ENCODE peak calls at places on chromosomes 16 and 17, in seven cellular contexts. One of them, this sample, is unnamed. For H3K9me3, the result is how much of the 10 kb centered on the place peaks cover.

GRCh38 chr16:30621765-30622164 is 11.6 kb upstream of the ZNF689 start:
- DNase-seq in SK-N-SH: no peak
- DNase-seq in body of pancreas: no peak
- DNase-seq in kidney: no peak
- DNase-seq in breast epithelium: no peak
- DNase-seq in right cardiac atrium: no peak
- DNase-seq in neural progenitor cell: no peak
- DNase-seq in this sample: no peak

GRCh38 chr17:55269894-55270293 is 5.1 kb downstream of the HLF start:
- DNase-seq in body of pancreas: no peak
- DNase-seq in breast epithelium: no peak
- DNase-seq in right cardiac atrium: no peak
- DNase-seq in kidney: no peak
- DNase-seq in neural progenitor cell: no peak
- DNase-seq in SK-N-SH: no peak
- DNase-seq in this sample: no peak

GRCh38 chr17:40694584-40694983 is 9.0 kb downstream of the KRT24 start:
- DNase-seq in right cardiac atrium: no peak
- DNase-seq in kidney: no peak
- DNase-seq in SK-N-SH: no peak
- DNase-seq in neural progenitor cell: no peak
- DNase-seq in breast epithelium: peak
- DNase-seq in body of pancreas: no peak
- DNase-seq in this sample: no peak

GRCh38 chr16:85761866-85762265 is 11.0 kb upstream of the C16orf74 start:
- DNase-seq in breast epithelium: no peak
- DNase-seq in SK-N-SH: no peak
- DNase-seq in kidney: no peak
- DNase-seq in neural progenitor cell: no peak
- DNase-seq in right cardiac atrium: no peak
- DNase-seq in body of pancreas: no peak
- DNase-seq in this sample: no peak

GRCh38 chr16:81523387-81524115 is 78.9 kb downstream of the CMIP start:
- DNase-seq in right cardiac atrium: no peak
- DNase-seq in SK-N-SH: no peak
- DNase-seq in breast epithelium: peak
- DNase-seq in kidney: peak
- DNase-seq in neural progenitor cell: no peak
- DNase-seq in body of pancreas: peak
- DNase-seq in this sample: no peak

GRCh38 chr16:49382916-49383315 is 9.3 kb downstream of the C16orf78 start:
- DNase-seq in neural progenitor cell: peak
- DNase-seq in SK-N-SH: no peak
- DNase-seq in kidney: no peak
- DNase-seq in body of pancreas: no peak
- DNase-seq in breast epithelium: no peak
- DNase-seq in right cardiac atrium: no peak
- DNase-seq in this sample: no peak

GRCh38 chr16:72894291-72895151 is 153.4 kb downstream of the ZFHX3 start:
- DNase-seq in body of pancreas: no peak
- DNase-seq in neural progenitor cell: peak
- DNase-seq in kidney: no peak
- DNase-seq in right cardiac atrium: peak
- DNase-seq in SK-N-SH: no peak
- DNase-seq in breast epithelium: no peak
- DNase-seq in this sample: no peak

GRCh38 chr16:49407873-49408565 is 34.4 kb downstream of the C16orf78 start:
- DNase-seq in body of pancreas: peak
- DNase-seq in kidney: peak
- DNase-seq in right cardiac atrium: peak
- DNase-seq in breast epithelium: peak
- DNase-seq in SK-N-SH: peak
- DNase-seq in neural progenitor cell: peak
- DNase-seq in this sample: peak

GRCh38 chr16:67415872-67416793 is at the start of gene ZDHHC1:
- DNase-seq in neural progenitor cell: peak
- DNase-seq in breast epithelium: peak
- DNase-seq in SK-N-SH: peak
- DNase-seq in right cardiac atrium: peak
- DNase-seq in body of pancreas: peak
- DNase-seq in kidney: peak
- DNase-seq in this sample: no peak

GRCh38 chr16:79764415-79765149 is 164.0 kb upstream of the MAF start:
- DNase-seq in body of pancreas: no peak
- DNase-seq in neural progenitor cell: no peak
- DNase-seq in SK-N-SH: no peak
- DNase-seq in kidney: no peak
- DNase-seq in right cardiac atrium: no peak
- DNase-seq in breast epithelium: no peak
- DNase-seq in this sample: no peak

GRCh38 chr17:4199818-4200402 is 56.9 kb downstream of the CYB5D2 start:
- DNase-seq in breast epithelium: no peak
- DNase-seq in neural progenitor cell: peak
- DNase-seq in SK-N-SH: peak
- DNase-seq in body of pancreas: peak
- DNase-seq in right cardiac atrium: no peak
- DNase-seq in kidney: no peak
- DNase-seq in this sample: peak

GRCh38 chr17:36512641-36513040 is 22.0 kb downstream of the MYO19 start:
- DNase-seq in right cardiac atrium: no peak
- DNase-seq in kidney: no peak
- DNase-seq in SK-N-SH: no peak
- DNase-seq in neural progenitor cell: no peak
- DNase-seq in breast epithelium: no peak
- DNase-seq in body of pancreas: no peak
- DNase-seq in this sample: no peak

GRCh38 chr17:74181341-74181740 is 22.1 kb upstream of the RPL38 start:
- DNase-seq in breast epithelium: no peak
- DNase-seq in kidney: peak
- DNase-seq in body of pancreas: no peak
- DNase-seq in right cardiac atrium: no peak
- DNase-seq in neural progenitor cell: no peak
- DNase-seq in SK-N-SH: no peak
- DNase-seq in this sample: no peak

GRCh38 chr17:61131555-61131954 is 268.1 kb upstream of the TBX2 start:
- DNase-seq in neural progenitor cell: no peak
- DNase-seq in SK-N-SH: peak
- DNase-seq in right cardiac atrium: no peak
- DNase-seq in body of pancreas: no peak
- DNase-seq in breast epithelium: no peak
- DNase-seq in kidney: no peak
- DNase-seq in this sample: no peak

GRCh38 chr17:78454346-78454745 is 75.9 kb downstream of the PGS1 start:
- DNase-seq in SK-N-SH: no peak
- DNase-seq in body of pancreas: no peak
- DNase-seq in kidney: no peak
- DNase-seq in neural progenitor cell: no peak
- DNase-seq in right cardiac atrium: no peak
- DNase-seq in breast epithelium: no peak
- DNase-seq in this sample: no peak

GRCh38 chr17:10120749-10121148 is 77.7 kb downstream of the GAS7 start:
- DNase-seq in body of pancreas: no peak
- DNase-seq in neural progenitor cell: no peak
- DNase-seq in right cardiac atrium: no peak
- DNase-seq in SK-N-SH: no peak
- DNase-seq in breast epithelium: no peak
- DNase-seq in kidney: no peak
- DNase-seq in this sample: no peak

GRCh38 chr16:50802000-50802399 is 60.1 kb downstream of the CYLD start:
- DNase-seq in kidney: no peak
- DNase-seq in body of pancreas: no peak
- DNase-seq in right cardiac atrium: peak
- DNase-seq in breast epithelium: no peak
- DNase-seq in neural progenitor cell: no peak
- DNase-seq in SK-N-SH: no peak
- DNase-seq in this sample: no peak

GRCh38 chr16:50547944-50548658 is at the start of gene NKD1:
- DNase-seq in body of pancreas: peak
- DNase-seq in SK-N-SH: peak
- DNase-seq in neural progenitor cell: peak
- DNase-seq in breast epithelium: peak
- DNase-seq in kidney: peak
- DNase-seq in right cardiac atrium: peak
- DNase-seq in this sample: peak

DNA sequence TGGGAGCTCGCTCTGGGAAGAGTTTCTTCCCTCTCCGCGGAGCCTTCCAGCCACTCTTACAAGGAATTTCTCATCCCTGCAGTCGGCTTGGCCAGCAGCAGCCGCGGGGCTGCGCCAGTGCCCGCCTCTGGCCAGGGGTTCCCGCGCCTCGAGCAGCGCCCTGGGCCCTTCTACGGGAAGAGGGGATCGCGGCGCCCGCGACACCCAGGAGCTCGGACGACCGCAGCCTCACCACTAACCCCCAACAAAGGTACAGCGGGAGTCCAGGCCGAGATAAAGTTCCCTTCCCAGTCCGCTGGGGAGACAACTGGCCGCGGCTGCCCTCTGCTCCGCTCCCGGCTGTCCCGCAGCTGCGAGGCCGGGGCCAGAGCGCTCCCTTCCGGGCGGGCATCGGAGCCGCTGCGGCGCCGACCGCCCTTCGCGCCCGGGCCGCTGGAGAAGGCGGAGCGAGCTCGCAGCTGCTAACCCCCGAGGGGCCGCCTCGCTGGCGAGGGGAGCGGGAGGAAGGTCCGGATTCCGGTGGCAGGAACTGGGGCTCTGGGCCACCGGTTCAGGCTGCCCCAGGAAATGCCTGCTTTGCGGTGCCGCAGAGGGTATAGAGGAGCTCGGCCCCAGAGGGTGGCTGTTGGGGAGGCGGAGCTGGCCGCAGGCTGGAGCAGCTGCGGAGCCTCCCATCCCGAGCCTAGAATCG is 3.6 kb upstream of the HS3ST3B1 start:
- DNase-seq in body of pancreas: peak
- DNase-seq in right cardiac atrium: peak
- DNase-seq in kidney: peak
- DNase-seq in neural progenitor cell: peak
- DNase-seq in breast epithelium: no peak
- DNase-seq in SK-N-SH: peak
- DNase-seq in this sample: no peak
- H3K4me3 ChIP-seq in body of pancreas: no peak
- H3K4me3 ChIP-seq in right cardiac atrium: peak
- H3K4me3 ChIP-seq in kidney: no peak
- H3K4me3 ChIP-seq in neural progenitor cell: peak
- H3K4me3 ChIP-seq in breast epithelium: peak
- H3K4me3 ChIP-seq in SK-N-SH: peak
- H3K4me3 ChIP-seq in this sample: no peak

DNA sequence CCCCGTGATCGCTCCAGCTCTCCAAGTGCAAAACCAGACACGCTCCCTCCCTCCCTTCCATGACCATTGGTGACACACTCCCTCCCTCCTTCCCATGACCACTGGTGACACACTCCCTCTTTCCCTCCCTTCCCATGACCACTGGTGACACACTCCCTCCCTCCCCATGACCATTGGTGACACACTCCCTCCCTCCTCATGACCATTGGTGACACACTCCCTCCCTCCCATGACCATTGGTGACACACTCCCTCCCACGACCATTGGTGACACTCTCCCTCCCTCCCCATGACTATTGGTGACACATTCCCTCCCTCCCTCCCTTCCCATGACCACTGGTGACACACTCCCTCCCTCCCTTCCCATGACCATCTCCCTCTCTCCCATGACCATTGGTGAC is 56.3 kb downstream of the LMF1 start:
- DNase-seq in kidney: no peak
- DNase-seq in breast epithelium: no peak
- DNase-seq in body of pancreas: no peak
- DNase-seq in SK-N-SH: no peak
- DNase-seq in right cardiac atrium: no peak
- DNase-seq in neural progenitor cell: no peak
- DNase-seq in this sample: peak
- H3K9me3 ChIP-seq in kidney: under half
- H3K9me3 ChIP-seq in breast epithelium: under half
- H3K9me3 ChIP-seq in body of pancreas: under half
- H3K9me3 ChIP-seq in SK-N-SH: under half
- H3K9me3 ChIP-seq in right cardiac atrium: under half
- H3K9me3 ChIP-seq in neural progenitor cell: under half
- H3K9me3 ChIP-seq in this sample: under half

GRCh38 chr17:45948881-45949624 is 50.0 kb upstream of the STH start:
- DNase-seq in SK-N-SH: no peak
- DNase-seq in right cardiac atrium: peak
- DNase-seq in breast epithelium: peak
- DNase-seq in body of pancreas: peak
- DNase-seq in kidney: peak
- DNase-seq in neural progenitor cell: peak
- DNase-seq in this sample: peak
- H3K4me3 ChIP-seq in SK-N-SH: no peak
- H3K4me3 ChIP-seq in right cardiac atrium: peak
- H3K4me3 ChIP-seq in breast epithelium: no peak
- H3K4me3 ChIP-seq in body of pancreas: no peak
- H3K4me3 ChIP-seq in kidney: no peak
- H3K4me3 ChIP-seq in neural progenitor cell: peak
- H3K4me3 ChIP-seq in this sample: no peak

GRCh38 chr17:26818736-26819135 is 475.2 kb upstream of the WSB1 start:
- DNase-seq in breast epithelium: no peak
- DNase-seq in body of pancreas: no peak
- DNase-seq in SK-N-SH: no peak
- DNase-seq in right cardiac atrium: no peak
- DNase-seq in kidney: no peak
- DNase-seq in neural progenitor cell: peak
- DNase-seq in this sample: peak
- H3K9me3 ChIP-seq in breast epithelium: half or more
- H3K9me3 ChIP-seq in body of pancreas: under half
- H3K9me3 ChIP-seq in SK-N-SH: under half
- H3K9me3 ChIP-seq in right cardiac atrium: under half
- H3K9me3 ChIP-seq in kidney: under half
- H3K9me3 ChIP-seq in neural progenitor cell: half or more
- H3K9me3 ChIP-seq in this sample: under half

GRCh38 chr16:2237076-2237551 is 870 bp downstream of the DNASE1L2 start:
- DNase-seq in body of pancreas: no peak
- DNase-seq in right cardiac atrium: no peak
- DNase-seq in SK-N-SH: no peak
- DNase-seq in neural progenitor cell: no peak
- DNase-seq in breast epithelium: no peak
- DNase-seq in kidney: no peak
- DNase-seq in this sample: no peak
- H3K4me3 ChIP-seq in body of pancreas: no peak
- H3K4me3 ChIP-seq in right cardiac atrium: no peak
- H3K4me3 ChIP-seq in SK-N-SH: no peak
- H3K4me3 ChIP-seq in neural progenitor cell: peak
- H3K4me3 ChIP-seq in breast epithelium: peak
- H3K4me3 ChIP-seq in kidney: no peak
- H3K4me3 ChIP-seq in this sample: peak

This sample was measured in small intestine.